ENCODE peak calls at places on chromosomes 7 and 10, in four cellular contexts. L, H, V and I are unnamed samples.

GRCh38 chr7:106464169-106464568 is 179.4 kb upstream of the NAMPT start:
- DNase-seq in L (no peak), H (no peak), V (no peak), I (no peak)

GRCh38 chr7:27140108-27140842 is 3.2 kb downstream of the HOXA5 start:
- DNase-seq in L (no peak), H (no peak), V (no peak), I (peak; percentile 25)

GRCh38 chr7:90629306-90629918 is 33.3 kb downstream of the CDK14 start:
- DNase-seq in L (no peak), H (peak; percentile 54), V (peak; percentile 70), I (no peak)

GRCh38 chr7:148650232-148650858 is 48.4 kb upstream of the CUL1 start:
- DNase-seq in L (no peak), H (no peak), V (peak; percentile 76), I (no peak)

GRCh38 chr7:6279937-6280336 is 7.5 kb upstream of the CYTH3 start:
- DNase-seq in L (no peak), H (no peak), V (no peak), I (no peak)

GRCh38 chr7:157278791-157279678 is 57.8 kb upstream of the DNAJB6 start:
- DNase-seq in L (no peak), H (no peak), V (no peak), I (no peak)

GRCh38 chr7:55211721-55212120 is 153.4 kb upstream of the LANCL2 start:
- DNase-seq in L (no peak), H (no peak), V (no peak), I (no peak)

GRCh38 chr10:105973252-105973877 is 1191.1 kb downstream of the SORCS1 start:
- DNase-seq in L (no peak), H (no peak), V (no peak), I (no peak)

GRCh38 chr7:80748302-80749042 is 110.0 kb downstream of the CD36 start:
- DNase-seq in L (no peak), H (no peak), V (no peak), I (no peak)

GRCh38 chr10:119365773-119366640 is 158.6 kb downstream of the GRK5 start:
- DNase-seq in L (no peak), H (no peak), V (no peak), I (no peak)

GRCh38 chr10:22372922-22373321 is 27.6 kb downstream of the SPAG6 start:
- DNase-seq in L (no peak), H (peak; percentile 38), V (no peak), I (no peak)

GRCh38 chr10:130061760-130062159 is 48.9 kb downstream of the C10orf143 start:
- DNase-seq in L (no peak), H (no peak), V (no peak), I (no peak)

GRCh38 chr10:71998119-71998839 is 34.1 kb downstream of the CHST3 start:
- DNase-seq in L (no peak), H (peak; percentile 34), V (no peak), I (peak; percentile 81)

GRCh38 chr10:33335800-33336605 is 1.5 kb upstream of the NRP1 start:
- DNase-seq in L (no peak), H (no peak), V (peak; percentile 85), I (peak; percentile 56)

GRCh38 chr7:65840446-65840845 is 32.4 kb upstream of the VKORC1L1 start:
- DNase-seq in L (no peak), H (peak; percentile 76), V (no peak), I (no peak)

GRCh38 chr7:30468791-30469190 is 9.8 kb downstream of the NOD1 start:
- DNase-seq in L (no peak), H (peak; percentile 69), V (no peak), I (no peak)

GRCh38 chr7:93211228-93211818 is 14.9 kb downstream of the HEPACAM2 start:
- DNase-seq in L (no peak), H (no peak), V (no peak), I (no peak)

GRCh38 chr10:32446701-32447406 is 914 bp downstream of the CCDC7 start:
- DNase-seq in L (no peak), H (no peak), V (peak; percentile 15), I (no peak)

GRCh38 chr10:86749835-86750234 is 6.6 kb upstream of the BMPR1A start:
- DNase-seq in L (no peak), H (no peak), V (no peak), I (no peak)

GRCh38 chr7:95843286-95843685 is 70.9 kb downstream of the DYNC1I1 start:
- DNase-seq in L (no peak), H (no peak), V (no peak), I (no peak)